ENCODE peak calls at places on chromosomes 12 and 14, in seven cellular contexts. Z, U, W, P, C, I and H are unnamed samples.

GRCh38 chr14:64260418-64260817 is 33.8 kb downstream of the ESR2 start:
- DNase-seq in Z (no peak), U (no peak), W (no peak), P (no peak), C (no peak), I (no peak), H (no peak)

GRCh38 chr14:88998027-88998426 is 173.6 kb downstream of the TTC8 start:
- DNase-seq in Z (no peak), U (no peak), W (no peak), P (no peak), C (no peak), I (no peak), H (no peak)

GRCh38 chr12:124036117-124037109 is 63.4 kb downstream of the ZNF664 start:
- DNase-seq in Z (peak; percentile 66), U (no peak), W (peak; percentile 15), P (no peak), C (peak; percentile 40), I (peak; percentile 38), H (no peak)

GRCh38 chr12:125161712-125162023 is 96.4 kb downstream of the AACS start:
- DNase-seq in Z (no peak), U (no peak), W (no peak), P (no peak), C (no peak), I (no peak), H (no peak)

GRCh38 chr12:126483145-126484068 is 1418.2 kb downstream of the AACS start:
- DNase-seq in Z (no peak), U (no peak), W (no peak), P (no peak), C (no peak), I (no peak), H (no peak)

GRCh38 chr12:89927226-89927698 is 218.6 kb upstream of the ATP2B1 start:
- DNase-seq in Z (peak; percentile 94), U (no peak), W (no peak), P (no peak), C (no peak), I (peak; percentile 58), H (no peak)

GRCh38 chr14:36905272-36906046 is 243.8 kb downstream of the PAX9 start:
- DNase-seq in Z (no peak), U (no peak), W (no peak), P (no peak), C (no peak), I (no peak), H (no peak)

GRCh38 chr12:132218915-132219314 is 74.7 kb downstream of the NOC4L start:
- DNase-seq in Z (peak; percentile 60), U (no peak), W (no peak), P (no peak), C (peak; percentile 27), I (no peak), H (no peak)

GRCh38 chr12:70354777-70355176 is 11.3 kb upstream of the KCNMB4 start:
- DNase-seq in Z (no peak), U (no peak), W (no peak), P (no peak), C (no peak), I (no peak), H (no peak)

GRCh38 chr14:53630336-53630735 is 326.3 kb downstream of the BMP4 start:
- DNase-seq in Z (no peak), U (no peak), W (no peak), P (no peak), C (no peak), I (no peak), H (no peak)

GRCh38 chr14:104182857-104183425 is 44.6 kb downstream of the KIF26A start:
- DNase-seq in Z (no peak), U (no peak), W (no peak), P (no peak), C (no peak), I (no peak), H (no peak)

GRCh38 chr12:51437471-51437870 is 12.8 kb downstream of the SLC4A8 start:
- DNase-seq in Z (no peak), U (no peak), W (no peak), P (no peak), C (no peak), I (no peak), H (no peak)